ENCODE peak calls at places on chromosomes 4 and X, in five cellular contexts. One of them, this sample, is unnamed.
A peak's percentile ranks its signal among the peaks of the same experiment; 100 is the strongest.

GRCh38 chrX:19793471-19793870 is 93.9 kb downstream of the SH3KBP1 start:
- ATAC-seq in naive thymus-derived CD8-positive, alpha-beta T cell: no peak
- ATAC-seq in central memory CD8-positive, alpha-beta T cell: no peak
- ATAC-seq in pancreas: no peak
- ATAC-seq in gastrocnemius medialis: no peak
- ATAC-seq in this sample: peak; percentile 34

GRCh38 chr4:85933306-85933640 is 426.6 kb downstream of the MAPK10 start:
- ATAC-seq in naive thymus-derived CD8-positive, alpha-beta T cell: no peak
- ATAC-seq in central memory CD8-positive, alpha-beta T cell: no peak
- ATAC-seq in pancreas: no peak
- ATAC-seq in gastrocnemius medialis: no peak
- ATAC-seq in this sample: no peak

GRCh38 chr4:144906181-144906895 is 191.7 kb downstream of the ANAPC10 start:
- ATAC-seq in naive thymus-derived CD8-positive, alpha-beta T cell: no peak
- ATAC-seq in central memory CD8-positive, alpha-beta T cell: no peak
- ATAC-seq in pancreas: no peak
- ATAC-seq in gastrocnemius medialis: no peak
- ATAC-seq in this sample: no peak

GRCh38 chr4:183602444-183603102 is 56.4 kb downstream of the RWDD4 start:
- ATAC-seq in naive thymus-derived CD8-positive, alpha-beta T cell: no peak
- ATAC-seq in central memory CD8-positive, alpha-beta T cell: no peak
- ATAC-seq in pancreas: peak; percentile 69
- ATAC-seq in gastrocnemius medialis: no peak
- ATAC-seq in this sample: no peak

GRCh38 chr4:109169160-109169559 is 133.3 kb downstream of the COL25A1 start:
- ATAC-seq in naive thymus-derived CD8-positive, alpha-beta T cell: no peak
- ATAC-seq in central memory CD8-positive, alpha-beta T cell: no peak
- ATAC-seq in pancreas: no peak
- ATAC-seq in gastrocnemius medialis: no peak
- ATAC-seq in this sample: no peak

GRCh38 chr4:165326831-165327210 is 648 bp upstream of the MSMO1 start:
- ATAC-seq in naive thymus-derived CD8-positive, alpha-beta T cell: no peak
- ATAC-seq in central memory CD8-positive, alpha-beta T cell: no peak
- ATAC-seq in pancreas: peak; percentile 45
- ATAC-seq in gastrocnemius medialis: peak; percentile 40
- ATAC-seq in this sample: no peak

GRCh38 chrX:41116948-41117347 is 31.7 kb downstream of the USP9X start:
- ATAC-seq in naive thymus-derived CD8-positive, alpha-beta T cell: peak; percentile 73
- ATAC-seq in central memory CD8-positive, alpha-beta T cell: peak; percentile 79
- ATAC-seq in pancreas: peak; percentile 49
- ATAC-seq in gastrocnemius medialis: peak; percentile 15
- ATAC-seq in this sample: peak; percentile 83

GRCh38 chrX:150587585-150588503 is 19.4 kb downstream of the MTM1 start:
- ATAC-seq in naive thymus-derived CD8-positive, alpha-beta T cell: peak; percentile 48
- ATAC-seq in central memory CD8-positive, alpha-beta T cell: no peak
- ATAC-seq in pancreas: peak; percentile 51
- ATAC-seq in gastrocnemius medialis: no peak
- ATAC-seq in this sample: no peak

GRCh38 chr4:44984083-44984482 is 257.7 kb upstream of the GNPDA2 start:
- ATAC-seq in naive thymus-derived CD8-positive, alpha-beta T cell: no peak
- ATAC-seq in central memory CD8-positive, alpha-beta T cell: no peak
- ATAC-seq in pancreas: no peak
- ATAC-seq in gastrocnemius medialis: no peak
- ATAC-seq in this sample: no peak

GRCh38 chr4:163344147-163345050 is 707 bp downstream of the NPY5R start:
- ATAC-seq in naive thymus-derived CD8-positive, alpha-beta T cell: no peak
- ATAC-seq in central memory CD8-positive, alpha-beta T cell: no peak
- ATAC-seq in pancreas: peak; percentile 72
- ATAC-seq in gastrocnemius medialis: no peak
- ATAC-seq in this sample: no peak

GRCh38 chr4:53234669-53235068 is 131.2 kb downstream of the SCFD2 start:
- ATAC-seq in naive thymus-derived CD8-positive, alpha-beta T cell: no peak
- ATAC-seq in central memory CD8-positive, alpha-beta T cell: no peak
- ATAC-seq in pancreas: no peak
- ATAC-seq in gastrocnemius medialis: no peak
- ATAC-seq in this sample: no peak

GRCh38 chr4:148292596-148293175 is 149.5 kb downstream of the NR3C2 start:
- ATAC-seq in naive thymus-derived CD8-positive, alpha-beta T cell: no peak
- ATAC-seq in central memory CD8-positive, alpha-beta T cell: no peak
- ATAC-seq in pancreas: peak; percentile 84
- ATAC-seq in gastrocnemius medialis: no peak
- ATAC-seq in this sample: no peak

GRCh38 chrX:45505214-45505613 is 304.5 kb upstream of the DIPK2B start:
- ATAC-seq in naive thymus-derived CD8-positive, alpha-beta T cell: no peak
- ATAC-seq in central memory CD8-positive, alpha-beta T cell: peak; percentile 36
- ATAC-seq in pancreas: no peak
- ATAC-seq in gastrocnemius medialis: no peak
- ATAC-seq in this sample: peak; percentile 89

GRCh38 chr4:95835672-95836071 is 4.2 kb upstream of the PDHA2 start:
- ATAC-seq in naive thymus-derived CD8-positive, alpha-beta T cell: no peak
- ATAC-seq in central memory CD8-positive, alpha-beta T cell: no peak
- ATAC-seq in pancreas: no peak
- ATAC-seq in gastrocnemius medialis: no peak
- ATAC-seq in this sample: no peak

GRCh38 chr4:81314196-81314896 is 99.3 kb upstream of the PRKG2 start:
- ATAC-seq in naive thymus-derived CD8-positive, alpha-beta T cell: no peak
- ATAC-seq in central memory CD8-positive, alpha-beta T cell: no peak
- ATAC-seq in pancreas: peak; percentile 92
- ATAC-seq in gastrocnemius medialis: no peak
- ATAC-seq in this sample: no peak

GRCh38 chrX:124300412-124300811 is 32.0 kb upstream of the TEX13D start:
- ATAC-seq in naive thymus-derived CD8-positive, alpha-beta T cell: no peak
- ATAC-seq in central memory CD8-positive, alpha-beta T cell: peak; percentile 70
- ATAC-seq in pancreas: no peak
- ATAC-seq in gastrocnemius medialis: no peak
- ATAC-seq in this sample: peak; percentile 84

GRCh38 chr4:113541933-113542332 is 219.6 kb downstream of the CAMK2D start:
- ATAC-seq in naive thymus-derived CD8-positive, alpha-beta T cell: no peak
- ATAC-seq in central memory CD8-positive, alpha-beta T cell: no peak
- ATAC-seq in pancreas: no peak
- ATAC-seq in gastrocnemius medialis: no peak
- ATAC-seq in this sample: no peak

GRCh38 chr4:150579591-150580234 is 2.2 kb upstream of the MAB21L2 start:
- ATAC-seq in naive thymus-derived CD8-positive, alpha-beta T cell: no peak
- ATAC-seq in central memory CD8-positive, alpha-beta T cell: no peak
- ATAC-seq in pancreas: no peak
- ATAC-seq in gastrocnemius medialis: peak; percentile 44
- ATAC-seq in this sample: no peak

GRCh38 chr4:55330241-55330640 is 15.8 kb upstream of the SRD5A3 start:
- ATAC-seq in naive thymus-derived CD8-positive, alpha-beta T cell: no peak
- ATAC-seq in central memory CD8-positive, alpha-beta T cell: no peak
- ATAC-seq in pancreas: peak; percentile 46
- ATAC-seq in gastrocnemius medialis: no peak
- ATAC-seq in this sample: no peak

GRCh38 chrX:72061091-72061490 is 70.6 kb downstream of the RTL5 start:
- ATAC-seq in naive thymus-derived CD8-positive, alpha-beta T cell: no peak
- ATAC-seq in central memory CD8-positive, alpha-beta T cell: no peak
- ATAC-seq in pancreas: no peak
- ATAC-seq in gastrocnemius medialis: no peak
- ATAC-seq in this sample: no peak

GRCh38 chr4:37441231-37442061 is 196.9 kb downstream of the NWD2 start:
- ATAC-seq in naive thymus-derived CD8-positive, alpha-beta T cell: no peak
- ATAC-seq in central memory CD8-positive, alpha-beta T cell: no peak
- ATAC-seq in pancreas: peak; percentile 64
- ATAC-seq in gastrocnemius medialis: no peak
- ATAC-seq in this sample: no peak

GRCh38 chr4:128371004-128371777 is 83.6 kb upstream of the PGRMC2 start:
- ATAC-seq in naive thymus-derived CD8-positive, alpha-beta T cell: no peak
- ATAC-seq in central memory CD8-positive, alpha-beta T cell: no peak
- ATAC-seq in pancreas: peak; percentile 44
- ATAC-seq in gastrocnemius medialis: peak; percentile 95
- ATAC-seq in this sample: no peak

GRCh38 chrX:26747877-26748276 is 531.9 kb downstream of the MAGEB5 start:
- ATAC-seq in naive thymus-derived CD8-positive, alpha-beta T cell: no peak
- ATAC-seq in central memory CD8-positive, alpha-beta T cell: no peak
- ATAC-seq in pancreas: no peak
- ATAC-seq in gastrocnemius medialis: no peak
- ATAC-seq in this sample: no peak

This sample was measured in activated T-helper 17 cell treated with anti-CD3 and anti-CD28 coated beads, Interleukin-2, amount 50 U/mL, for 72 hours.